ENCODE peak calls at places on chromosomes 1 and 21, in six cellular contexts. U, Z, S, N, K and J are unnamed samples.

GRCh38 chr1:16420719-16421118 is 16.5 kb downstream of the SPATA21 start:
- DNase-seq in S (no peak), U (no peak), Z (no peak), N (no peak), K (peak; percentile 84), J (peak; percentile 26)

GRCh38 chr21:34517491-34518245 is 5.7 kb upstream of the KCNE1 start:
- DNase-seq in K (no peak), N (peak; percentile 22), Z (no peak), S (peak; percentile 44), U (peak; percentile 16), J (peak; percentile 86)

GRCh38 chr1:163747261-163747660 is 425.5 kb downstream of the NUF2 start:
- DNase-seq in S (no peak), K (no peak), Z (no peak), N (no peak), U (no peak), J (no peak)

GRCh38 chr1:20344738-20345137 is 54.1 kb downstream of the VWA5B1 start:
- DNase-seq in N (no peak), U (no peak), S (no peak), K (no peak), Z (no peak), J (no peak)

GRCh38 chr1:21307663-21308062 is 17.4 kb upstream of the ECE1 start:
- DNase-seq in Z (peak; percentile 80), S (no peak), K (no peak), U (no peak), N (no peak), J (no peak)

GRCh38 chr1:220462756-220463155 is 65.2 kb upstream of the MARK1 start:
- DNase-seq in U (no peak), N (no peak), K (no peak), S (no peak), Z (no peak), J (no peak)

GRCh38 chr1:170536924-170537551 is 5.1 kb downstream of the GORAB start:
- DNase-seq in S (no peak), N (no peak), U (no peak), K (no peak), Z (no peak), J (no peak)

GRCh38 chr1:56216173-56216572 is 363.2 kb downstream of the PLPP3 start:
- DNase-seq in N (no peak), K (no peak), S (no peak), U (no peak), Z (no peak), J (no peak)

GRCh38 chr1:78044796-78045599 is 768 bp upstream of the GIPC2 start:
- DNase-seq in U (no peak), N (peak; percentile 66), Z (no peak), S (no peak), K (no peak), J (no peak)

GRCh38 chr1:910881-911721 is 12.6 kb upstream of the SAMD11 start:
- DNase-seq in U (peak; percentile 59), Z (peak; percentile 77), K (no peak), N (no peak), S (no peak), J (no peak)

GRCh38 chr1:2463396-2463795 is 12.7 kb upstream of the PLCH2 start:
- DNase-seq in S (no peak), K (no peak), Z (no peak), U (no peak), N (no peak), J (no peak)

GRCh38 chr1:94481473-94481933 is 60.1 kb downstream of the F3 start:
- DNase-seq in K (peak; percentile 9), Z (peak; percentile 54), U (peak; percentile 66), N (peak; percentile 67), S (peak; percentile 62), J (peak; percentile 73)

GRCh38 chr1:59520194-59520593 is 223.3 kb downstream of the FGGY start:
- DNase-seq in Z (no peak), N (no peak), S (no peak), K (no peak), U (no peak), J (no peak)

GRCh38 chr1:237383825-237384612 is 342.0 kb downstream of the RYR2 start:
- DNase-seq in U (no peak), Z (no peak), N (no peak), S (no peak), K (no peak), J (no peak)

GRCh38 chr1:156847591-156848460 is 11.1 kb downstream of the INSRR start:
- DNase-seq in N (no peak), K (no peak), S (no peak), U (no peak), Z (no peak), J (no peak)

GRCh38 chr21:36454706-36455105 is 25.2 kb downstream of the CLDN14 start:
- DNase-seq in S (no peak), K (no peak), U (no peak), Z (no peak), N (no peak), J (no peak)

GRCh38 chr1:209993061-209993830 is 55.2 kb downstream of the SYT14 start:
- DNase-seq in K (no peak), S (no peak), N (no peak), U (no peak), Z (no peak), J (no peak)

GRCh38 chr1:35120458-35121133 is 41.4 kb downstream of the ZMYM1 start:
- DNase-seq in K (no peak), Z (no peak), N (peak; percentile 18), U (no peak), S (peak; percentile 13), J (no peak)
- TF ChIP-seq POLR2A in K (peak; percentile 62), Z (no peak), N (no peak), U (no peak), S (no peak), J (no peak)

GRCh38 chr1:43531453-43531905 is 796 bp downstream of the PTPRF start:
- DNase-seq in K (no peak), N (peak; percentile 44), Z (peak; percentile 83), U (peak; percentile 28), S (no peak), J (no peak)
- TF ChIP-seq MYC in K (no peak), N (no peak), Z (no peak), U (no peak), S (peak; percentile 67), J (no peak)

GRCh38 chr1:27099154-27099903 is 55.6 kb downstream of the SLC9A1 start:
- DNase-seq in U (peak; percentile 71), S (peak; percentile 55), N (no peak), K (no peak), Z (peak; percentile 61), J (peak; percentile 90)
- TF ChIP-seq POLR2A in U (no peak), S (no peak), N (no peak), K (no peak), Z (no peak), J (no peak)

GRCh38 chr1:106222415-106222814 is 834.1 kb upstream of the PRMT6 start:
- DNase-seq in Z (no peak), N (no peak), K (no peak), S (no peak), U (no peak), J (no peak)
- TF ChIP-seq MYC in Z (no peak), N (no peak), K (no peak), S (no peak), U (no peak), J (no peak)

GRCh38 chr1:147172168-147173016 is at the start of gene PRKAB2:
- DNase-seq in N (peak; percentile 97), U (peak; percentile 97), K (peak; percentile 77), S (peak; percentile 91), Z (peak; percentile 89), J (peak; percentile 97)
- TF ChIP-seq POLR2A in N (peak; percentile 75), U (peak; percentile 61), K (peak; percentile 84), S (no peak), Z (peak; percentile 78), J (peak; percentile 68)

GRCh38 chr1:3481836-3482589 is 27.5 kb downstream of the ARHGEF16 start:
- DNase-seq in K (no peak), U (peak; percentile 72), S (no peak), N (peak; percentile 24), Z (no peak), J (no peak)
- TF ChIP-seq MYC in K (no peak), U (no peak), S (no peak), N (no peak), Z (no peak), J (no peak)

DNA sequence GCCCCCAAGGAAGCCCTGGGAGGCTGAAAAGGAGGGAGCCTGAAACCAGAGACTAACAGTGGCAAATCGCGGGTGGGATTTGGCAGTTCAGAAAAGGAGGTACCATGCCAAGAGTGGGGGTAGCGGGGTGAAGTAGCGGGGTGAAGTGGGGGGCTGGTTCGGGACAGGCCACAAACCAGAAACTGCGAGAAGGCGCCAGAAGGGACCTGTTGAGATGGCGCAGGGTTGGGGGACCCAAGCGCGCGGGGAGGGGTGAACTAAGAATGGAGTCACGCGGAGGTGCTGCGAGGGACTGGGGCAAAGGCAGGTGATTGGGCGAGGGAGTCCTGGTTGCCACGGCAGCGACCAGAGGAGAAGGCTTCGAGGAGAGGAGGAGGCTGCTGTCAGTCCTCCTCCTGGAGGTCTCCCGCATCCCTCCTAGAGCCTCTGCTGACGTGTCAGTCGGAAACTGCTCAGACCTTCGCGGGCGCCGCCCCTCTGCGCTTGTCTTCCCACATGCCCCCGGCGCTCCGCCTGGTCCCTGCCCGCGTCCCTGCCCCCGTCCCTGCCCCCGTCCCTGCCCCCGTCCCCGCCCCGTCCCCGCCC is 438 bp upstream of the MIA3 start:
- DNase-seq in Z (peak; percentile 93), U (peak; percentile 90), K (peak; percentile 61), N (peak; percentile 85), S (peak; percentile 77), J (peak; percentile 90)
- TF ChIP-seq POLR2A in Z (no peak), U (no peak), K (peak; percentile 76), N (peak; percentile 63), S (peak; percentile 61), J (no peak)

DNA sequence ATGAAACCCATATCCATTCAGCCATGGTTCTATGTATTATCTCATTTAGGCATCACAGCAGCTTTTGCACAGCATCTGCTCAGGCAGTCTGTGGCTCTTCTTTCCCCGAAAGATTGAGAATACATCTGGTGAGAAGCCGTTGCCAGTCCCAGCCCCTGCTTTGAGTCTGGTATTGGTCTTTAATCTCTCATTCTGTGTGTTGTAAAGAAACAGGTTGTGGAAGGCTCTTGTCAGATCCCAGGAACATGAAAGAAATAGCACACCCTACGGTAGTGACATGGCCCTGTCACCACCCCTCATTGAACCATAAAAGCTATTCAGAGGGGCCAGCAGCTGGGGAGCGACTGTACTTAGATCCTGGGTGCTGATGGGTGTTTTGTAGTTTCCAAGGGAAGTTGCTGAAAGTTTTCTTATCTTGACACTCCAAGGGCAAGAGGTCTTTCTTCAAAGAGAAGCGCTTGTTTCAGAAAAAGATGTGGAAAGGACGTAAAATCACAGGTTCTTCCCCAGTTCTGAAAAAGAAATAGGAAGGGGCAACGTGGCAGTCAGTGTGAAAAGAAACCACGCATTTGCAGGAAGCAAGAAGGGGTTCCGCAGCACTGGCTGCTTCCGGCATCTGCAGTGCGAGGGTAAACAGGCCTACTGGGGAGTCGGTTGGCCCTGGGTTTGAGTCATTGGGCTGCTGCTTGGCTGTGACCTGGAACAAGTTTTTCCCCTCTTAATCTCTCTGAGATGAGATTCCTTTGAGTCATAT is 145.0 kb downstream of the DHRS3 start:
- DNase-seq in Z (peak; percentile 48), K (no peak), S (no peak), N (no peak), U (no peak), J (no peak)
- TF ChIP-seq MYC in Z (no peak), K (no peak), S (no peak), N (no peak), U (no peak), J (no peak)